ENCODE peak calls at places on chromosomes 13 and 19, in ten cellular contexts. D is CD4-positive, alpha-beta T cell; A is NCI-H1436 treated with DMSO at 0.1 percent for 48 hours; X is brain microvascular endothelial cell; T is T-helper 9 cell; G is bronchial epithelial cell; W is KG1; J is AG09319; U is iris pigment epithelial cell; M is cortex of kidney. N is an unnamed sample.

GRCh38 chr13:98584668-98585397 is 7.9 kb upstream of the STK24 start:
- DNase-seq in D (no peak), A (no peak), X (no peak), T (no peak), G (peak; percentile 84), W (no peak), J (no peak), U (no peak), M (no peak), N (no peak)

GRCh38 chr19:45640849-45641273 is 1.7 kb upstream of the EML2 start:
- DNase-seq in D (no peak), A (no peak), X (no peak), T (no peak), G (peak; percentile 67), W (no peak), J (no peak), U (no peak), M (no peak), N (no peak)

GRCh38 chr13:20197361-20197834 is 4.7 kb upstream of the GJB2 start:
- DNase-seq in D (no peak), A (no peak), X (no peak), T (no peak), G (peak; percentile 59), W (peak; percentile 33), J (no peak), U (peak; percentile 43), M (no peak), N (peak; percentile 66)

GRCh38 chr19:53520163-53520546 is 17.8 kb upstream of the ZNF331 start:
- DNase-seq in D (no peak), A (no peak), X (no peak), T (no peak), G (no peak), W (no peak), J (no peak), U (no peak), M (no peak), N (no peak)

GRCh38 chr19:17952041-17952976 is 14.6 kb upstream of the KCNN1 start:
- DNase-seq in D (no peak), A (no peak), X (no peak), T (no peak), G (no peak), W (no peak), J (no peak), U (no peak), M (no peak), N (peak; percentile 69)

GRCh38 chr13:43874512-43875092 is 4.9 kb downstream of the CCDC122 start:
- DNase-seq in D (no peak), A (no peak), X (no peak), T (no peak), G (peak; percentile 44), W (peak; percentile 4), J (no peak), U (peak; percentile 28), M (no peak), N (no peak)

GRCh38 chr19:18514800-18515682 is 6.8 kb downstream of the ELL start:
- DNase-seq in D (no peak), A (no peak), X (peak; percentile 86), T (peak; percentile 45), G (peak; percentile 53), W (no peak), J (no peak), U (peak; percentile 83), M (no peak), N (no peak)

GRCh38 chr13:102555914-102556553 is 40.8 kb upstream of the TPP2 start:
- DNase-seq in D (no peak), A (peak; percentile 17), X (peak; percentile 36), T (no peak), G (peak; percentile 68), W (peak; percentile 53), J (no peak), U (peak; percentile 58), M (no peak), N (peak; percentile 40)

GRCh38 chr13:45518525-45519235 is 53.9 kb downstream of the COG3 start:
- DNase-seq in D (no peak), A (no peak), X (peak; percentile 17), T (no peak), G (peak; percentile 97), W (no peak), J (no peak), U (peak; percentile 72), M (no peak), N (no peak)

GRCh38 chr13:77312311-77312710 is 14.6 kb downstream of the MYCBP2 start:
- DNase-seq in D (no peak), A (no peak), X (no peak), T (no peak), G (no peak), W (no peak), J (no peak), U (no peak), M (no peak), N (no peak)

GRCh38 chr19:18104793-18105131 is 7.2 kb downstream of the MAST3 start:
- DNase-seq in D (no peak), A (no peak), X (no peak), T (no peak), G (no peak), W (no peak), J (no peak), U (no peak), M (no peak), N (no peak)

GRCh38 chr13:45051315-45051714 is 62.0 kb downstream of the GPALPP1 start:
- DNase-seq in D (no peak), A (no peak), X (no peak), T (no peak), G (no peak), W (no peak), J (no peak), U (no peak), M (no peak), N (no peak)

GRCh38 chr13:51333826-51334225 is 5.7 kb upstream of the SERPINE3 start:
- DNase-seq in D (no peak), A (no peak), X (no peak), T (no peak), G (no peak), W (no peak), J (no peak), U (no peak), M (no peak), N (no peak)

GRCh38 chr19:45152504-45153338 is 8.1 kb downstream of the NKPD1 start:
- DNase-seq in D (peak; percentile 19), A (no peak), X (no peak), T (peak; percentile 22), G (no peak), W (no peak), J (no peak), U (peak; percentile 66), M (no peak), N (peak; percentile 73)

GRCh38 chr19:50492303-50493052 is 15.8 kb upstream of the GARIN5A start:
- DNase-seq in D (no peak), A (no peak), X (no peak), T (no peak), G (no peak), W (no peak), J (no peak), U (no peak), M (no peak), N (no peak)

GRCh38 chr13:62510906-62511655 is 1095.4 kb upstream of the PCDH20 start:
- DNase-seq in D (no peak), A (no peak), X (no peak), T (no peak), G (no peak), W (no peak), J (no peak), U (no peak), M (no peak), N (peak; percentile 9)

GRCh38 chr19:31670931-31671330 is 321.7 kb upstream of the TSHZ3 start:
- DNase-seq in D (no peak), A (no peak), X (no peak), T (no peak), G (no peak), W (no peak), J (no peak), U (no peak), M (no peak), N (no peak)

GRCh38 chr13:67120872-67121531 is 109.1 kb downstream of the PCDH9 start:
- DNase-seq in D (no peak), A (no peak), X (no peak), T (no peak), G (peak; percentile 31), W (no peak), J (no peak), U (peak; percentile 84), M (no peak), N (no peak)

GRCh38 chr19:51338563-51339312 is 3.2 kb downstream of the VSIG10L start:
- DNase-seq in D (peak; percentile 77), A (peak; percentile 5), X (peak; percentile 80), T (peak; percentile 83), G (peak; percentile 53), W (peak; percentile 88), J (peak; percentile 15), U (peak; percentile 76), M (no peak), N (peak; percentile 94)

GRCh38 chr13:114115191-114115671 is 17.2 kb downstream of the RASA3 start:
- DNase-seq in D (no peak), A (no peak), X (peak; percentile 89), T (no peak), G (peak; percentile 75), W (no peak), J (no peak), U (peak; percentile 84), M (no peak), N (no peak)

GRCh38 chr13:99657848-99658265 is 156.6 kb downstream of the TM9SF2 start:
- DNase-seq in D (no peak), A (no peak), X (peak; percentile 35), T (peak; percentile 21), G (no peak), W (no peak), J (no peak), U (peak; percentile 29), M (no peak), N (no peak)

GRCh38 chr19:56312337-56312736 is 2.3 kb downstream of the ZSCAN5A start:
- DNase-seq in D (no peak), A (no peak), X (no peak), T (no peak), G (no peak), W (no peak), J (no peak), U (no peak), M (no peak), N (no peak)

GRCh38 chr13:75550159-75550567 is 572 bp downstream of the UCHL3 start:
- DNase-seq in D (no peak), A (no peak), X (peak; percentile 83), T (no peak), G (peak; percentile 94), W (no peak), J (no peak), U (peak; percentile 93), M (no peak), N (peak; percentile 18)

GRCh38 chr19:22545751-22546150 is 88.4 kb upstream of the ZNF492 start:
- DNase-seq in D (peak; percentile 1), A (no peak), X (no peak), T (peak; percentile 5), G (peak; percentile 3), W (peak; percentile 23), J (no peak), U (peak; percentile 18), M (no peak), N (peak; percentile 25)

N was measured in iPS-NIHi11.